ENCODE peak calls at places on chromosomes 3 and 15, in eight cellular contexts. P, Z, C, Q, G, D, H and M are unnamed samples.

GRCh38 chr3:149393355-149394165 is 16.1 kb upstream of the TM4SF1 start:
- DNase-seq in P (peak; percentile 79), Z (peak; percentile 65), C (peak; percentile 81), Q (peak; percentile 91), G (peak; percentile 86), D (peak; percentile 68), H (peak; percentile 59), M (peak; percentile 35)

GRCh38 chr3:160163259-160163878 is 61.9 kb upstream of the C3orf80 start:
- DNase-seq in P (no peak), Z (no peak), C (no peak), Q (peak; percentile 75), G (peak; percentile 62), D (peak; percentile 46), H (no peak), M (no peak)

GRCh38 chr3:188827593-188827992 is 344.2 kb upstream of the TPRG1 start:
- DNase-seq in P (no peak), Z (no peak), C (no peak), Q (peak; percentile 10), G (no peak), D (no peak), H (peak; percentile 40), M (no peak)

GRCh38 chr3:57949779-57950618 is 58.2 kb upstream of the FLNB start:
- DNase-seq in P (no peak), Z (no peak), C (peak; percentile 89), Q (no peak), G (peak; percentile 51), D (no peak), H (no peak), M (no peak)

GRCh38 chr15:27046891-27047290 is 75.9 kb downstream of the GABRG3 start:
- DNase-seq in P (no peak), Z (no peak), C (no peak), Q (no peak), G (no peak), D (no peak), H (no peak), M (no peak)

GRCh38 chr3:99114565-99115291 is 213.2 kb upstream of the DCBLD2 start:
- DNase-seq in P (peak; percentile 86), Z (peak; percentile 52), C (no peak), Q (peak; percentile 59), G (peak; percentile 68), D (peak; percentile 0), H (peak; percentile 26), M (no peak)

GRCh38 chr15:33194704-33195261 is at the start of gene FMN1:
- DNase-seq in P (peak; percentile 98), Z (peak; percentile 96), C (peak; percentile 96), Q (peak; percentile 97), G (peak; percentile 90), D (peak; percentile 95), H (peak; percentile 80), M (peak; percentile 35)

GRCh38 chr3:23644741-23645140 is 161.0 kb upstream of the UBE2E1 start:
- DNase-seq in P (no peak), Z (no peak), C (no peak), Q (no peak), G (no peak), D (no peak), H (no peak), M (no peak)

GRCh38 chr3:114874447-114874846 is 272.6 kb downstream of the ZBTB20 start:
- DNase-seq in P (no peak), Z (no peak), C (peak; percentile 22), Q (no peak), G (no peak), D (no peak), H (no peak), M (no peak)

GRCh38 chr3:155853214-155854146 is 747 bp downstream of the SLC33A1 start:
- DNase-seq in P (peak; percentile 70), Z (no peak), C (peak; percentile 86), Q (peak; percentile 61), G (peak; percentile 23), D (no peak), H (peak; percentile 24), M (peak; percentile 27)

GRCh38 chr3:189967254-189967865 is 153.3 kb downstream of the P3H2 start:
- DNase-seq in P (peak; percentile 57), Z (no peak), C (no peak), Q (peak; percentile 88), G (peak; percentile 69), D (peak; percentile 48), H (no peak), M (no peak)

GRCh38 chr3:85172001-85172400 is 213.2 kb downstream of the CADM2 start:
- DNase-seq in P (no peak), Z (no peak), C (no peak), Q (no peak), G (no peak), D (no peak), H (no peak), M (no peak)

GRCh38 chr15:25701716-25702465 is 161.2 kb downstream of the ATP10A start:
- DNase-seq in P (no peak), Z (no peak), C (peak; percentile 30), Q (no peak), G (no peak), D (no peak), H (peak; percentile 50), M (no peak)

GRCh38 chr3:154422694-154423093 is 7.3 kb downstream of the GPR149 start:
- DNase-seq in P (no peak), Z (no peak), C (no peak), Q (no peak), G (no peak), D (no peak), H (no peak), M (no peak)

GRCh38 chr15:70236306-70237103 is 138.8 kb upstream of the TLE3 start:
- DNase-seq in P (no peak), Z (no peak), C (no peak), Q (no peak), G (peak; percentile 15), D (no peak), H (peak; percentile 84), M (no peak)

GRCh38 chr3:51282931-51283330 is 102.2 kb upstream of the MANF start:
- DNase-seq in P (no peak), Z (no peak), C (no peak), Q (peak; percentile 27), G (peak; percentile 8), D (no peak), H (peak; percentile 81), M (no peak)

GRCh38 chr3:122190525-122190924 is 7.1 kb downstream of the CASR start:
- DNase-seq in P (no peak), Z (no peak), C (no peak), Q (no peak), G (no peak), D (no peak), H (no peak), M (no peak)

GRCh38 chr3:69774029-69774428 is 34.8 kb downstream of the MITF start:
- DNase-seq in P (no peak), Z (no peak), C (no peak), Q (no peak), G (no peak), D (no peak), H (no peak), M (no peak)

GRCh38 chr3:59580499-59580898 is 530.7 kb upstream of the CFAP20DC start:
- DNase-seq in P (no peak), Z (no peak), C (no peak), Q (no peak), G (no peak), D (no peak), H (no peak), M (no peak)

DNA sequence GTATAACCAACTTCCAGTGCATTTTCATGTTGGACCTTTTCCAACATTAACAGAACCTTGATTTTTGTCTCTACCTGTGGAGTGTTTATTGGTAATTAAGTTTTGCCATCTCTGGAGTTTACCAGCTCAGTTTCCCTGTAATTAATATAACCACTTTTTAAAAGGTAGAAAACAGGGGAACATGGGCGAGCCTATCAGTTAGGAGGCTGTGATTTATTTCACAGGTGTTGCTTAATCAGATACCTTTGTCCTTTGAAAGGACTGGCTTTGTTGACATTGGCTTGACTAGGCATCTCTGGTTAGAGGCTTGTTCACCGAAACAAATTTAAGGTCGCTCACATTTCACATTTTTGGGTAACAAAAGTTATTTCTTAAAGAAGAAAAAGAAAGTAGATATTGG is 622 bp downstream of the NAALADL2 start:
- DNase-seq in P (no peak), Z (no peak), C (no peak), Q (no peak), G (no peak), D (no peak), H (no peak), M (no peak)
- H3K9ac ChIP-seq in P (no peak overlapping the region), Z (no peak overlapping the region), C (no peak overlapping the region), Q (no peak overlapping the region), G (no peak overlapping the region), D (no peak overlapping the region), H (no peak overlapping the region), M (no peak overlapping the region)

GRCh38 chr3:50275996-50276761 is 2.7 kb upstream of the LSMEM2 start:
- DNase-seq in P (no peak), Z (peak; percentile 78), C (peak; percentile 76), Q (no peak), G (no peak), D (no peak), H (no peak), M (no peak)
- H3K4me3 ChIP-seq in P (no peak overlapping the region), Z (peak overlapping the region; percentile 20), C (no peak overlapping the region), Q (no peak overlapping the region), G (no peak overlapping the region), D (no peak overlapping the region), H (no peak overlapping the region), M (no peak overlapping the region)

GRCh38 chr15:74034206-74034755 is 39.8 kb downstream of the PML start:
- DNase-seq in P (no peak), Z (no peak), C (no peak), Q (no peak), G (no peak), D (no peak), H (no peak), M (no peak)

GRCh38 chr15:74032606-74033561 is 38.4 kb downstream of the PML start:
- DNase-seq in P (no peak), Z (no peak), C (no peak), Q (no peak), G (no peak), D (no peak), H (no peak), M (no peak)

GRCh38 chr15:74028646-74029045 is 34.1 kb downstream of the PML start:
- DNase-seq in P (no peak), Z (no peak), C (no peak), Q (no peak), G (no peak), D (no peak), H (no peak), M (no peak)

GRCh38 chr15:74035121-74035829 is 40.8 kb downstream of the PML start:
- DNase-seq in P (no peak), Z (no peak), C (no peak), Q (no peak), G (no peak), D (no peak), H (no peak), M (no peak)

GRCh38 chr15:74032046-74032445 is 37.5 kb downstream of the PML start:
- DNase-seq in P (no peak), Z (no peak), C (no peak), Q (no peak), G (no peak), D (no peak), H (no peak), M (no peak)
- H3K9ac ChIP-seq in P (no peak overlapping the region), Z (no peak overlapping the region), C (no peak overlapping the region), Q (no peak overlapping the region), G (no peak overlapping the region), D (no peak overlapping the region), H (no peak overlapping the region), M (no peak overlapping the region)

DNA sequence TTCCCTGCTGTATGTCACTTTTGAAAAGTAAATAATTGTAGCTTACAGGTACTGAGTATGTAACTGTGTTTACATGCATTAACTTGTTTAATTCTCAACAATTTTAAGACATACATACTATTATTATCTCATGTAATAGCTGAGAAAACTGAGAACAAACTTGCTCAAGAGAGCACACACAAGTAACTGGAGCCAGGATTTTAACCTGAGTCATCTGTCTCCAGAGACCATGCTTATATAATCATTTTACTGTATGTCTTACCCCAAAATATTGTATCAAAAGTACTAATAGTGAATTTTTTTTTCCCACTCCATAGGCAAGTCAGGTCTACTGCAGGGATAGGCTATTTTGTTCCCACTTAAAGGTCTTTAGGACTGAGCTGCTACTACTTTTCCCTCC is 95.4 kb downstream of the FEZF2 start:
- DNase-seq in P (no peak), Z (no peak), C (no peak), Q (peak; percentile 5), G (peak; percentile 11), D (no peak), H (no peak), M (no peak)
- H3K4me3 ChIP-seq in P (no peak overlapping the region), Z (no peak overlapping the region), C (no peak overlapping the region), Q (no peak overlapping the region), G (no peak overlapping the region), D (no peak overlapping the region), H (no peak overlapping the region), M (no peak overlapping the region)